ENCODE peak calls at places on chromosomes 2 and 18, in ten cellular contexts. K is T-helper 1 cell, W is ELR, N is thyroid gland, H is RKO, I is NCI-H2171, J is Ammon's horn, P is ACHN, S is D341Med, U is heart left ventricle. Y is an unnamed sample.
A peak's percentile ranks its signal among the peaks of the same experiment; 100 is the strongest.

GRCh38 chr2:221304916-221305315 is 267.2 kb downstream of the EPHA4 start:
- DNase-seq in K (no peak), W (no peak), N (peak; percentile 86), H (no peak), I (no peak), J (no peak), P (no peak), S (no peak), U (no peak), Y (no peak)

GRCh38 chr2:234840336-234840735 is 111.5 kb upstream of the SH3BP4 start:
- DNase-seq in K (no peak), W (peak; percentile 98), N (peak; percentile 52), H (peak; percentile 44), I (no peak), J (peak; percentile 13), P (peak; percentile 98), S (no peak), U (peak; percentile 46), Y (peak; percentile 88)

GRCh38 chr18:8177330-8178016 is 431.8 kb upstream of the RAB12 start:
- DNase-seq in K (no peak), W (no peak), N (peak; percentile 71), H (no peak), I (peak; percentile 48), J (no peak), P (peak; percentile 44), S (no peak), U (no peak), Y (no peak)

GRCh38 chr2:202317080-202317859 is 51.7 kb downstream of the NOP58 start:
- DNase-seq in K (no peak), W (peak; percentile 83), N (peak; percentile 72), H (no peak), I (no peak), J (peak; percentile 5), P (peak; percentile 77), S (peak; percentile 55), U (peak; percentile 82), Y (peak; percentile 26)

GRCh38 chr2:50752228-50752627 is 279.7 kb downstream of the NRXN1 start:
- DNase-seq in K (no peak), W (no peak), N (no peak), H (no peak), I (no peak), J (no peak), P (no peak), S (no peak), U (no peak), Y (no peak)

GRCh38 chr2:241851325-241852115 is 7.2 kb downstream of the PDCD1 start:
- DNase-seq in K (no peak), W (no peak), N (no peak), H (no peak), I (no peak), J (no peak), P (no peak), S (peak; percentile 24), U (no peak), Y (no peak)

GRCh38 chr18:12944724-12945123 is 3.1 kb upstream of the SEH1L start:
- DNase-seq in K (no peak), W (no peak), N (peak; percentile 81), H (no peak), I (no peak), J (peak; percentile 9), P (no peak), S (no peak), U (peak; percentile 35), Y (no peak)

GRCh38 chr18:50805732-50806131 is 14.1 kb downstream of the MRO start:
- DNase-seq in K (no peak), W (no peak), N (no peak), H (peak; percentile 47), I (no peak), J (no peak), P (no peak), S (no peak), U (no peak), Y (no peak)

GRCh38 chr2:241074065-241074818 is 27.8 kb downstream of the MTERF4 start:
- DNase-seq in K (no peak), W (no peak), N (no peak), H (no peak), I (no peak), J (no peak), P (no peak), S (no peak), U (no peak), Y (no peak)

GRCh38 chr2:131077182-131077846 is 15.9 kb downstream of the FAM168B start:
- DNase-seq in K (no peak), W (no peak), N (no peak), H (no peak), I (no peak), J (no peak), P (no peak), S (no peak), U (no peak), Y (no peak)

GRCh38 chr2:70214958-70215357 is 24.1 kb upstream of the C2orf42 start:
- DNase-seq in K (no peak), W (peak; percentile 58), N (no peak), H (no peak), I (no peak), J (no peak), P (no peak), S (no peak), U (no peak), Y (no peak)

GRCh38 chr2:45736757-45737704 is 85.6 kb downstream of the PRKCE start:
- DNase-seq in K (no peak), W (no peak), N (no peak), H (no peak), I (no peak), J (peak; percentile 30), P (no peak), S (no peak), U (no peak), Y (no peak)

GRCh38 chr2:21774691-21775090 is 650.9 kb downstream of the TDRD15 start:
- DNase-seq in K (no peak), W (no peak), N (no peak), H (no peak), I (peak; percentile 9), J (no peak), P (no peak), S (no peak), U (no peak), Y (no peak)

GRCh38 chr2:20129320-20130274 is 78.2 kb upstream of the LAPTM4A start:
- DNase-seq in K (no peak), W (no peak), N (peak; percentile 33), H (no peak), I (no peak), J (no peak), P (no peak), S (no peak), U (no peak), Y (no peak)

GRCh38 chr18:57819671-57820460 is 16.8 kb upstream of the ATP8B1 start:
- DNase-seq in K (no peak), W (peak; percentile 96), N (peak; percentile 83), H (peak; percentile 86), I (peak; percentile 32), J (no peak), P (peak; percentile 80), S (peak; percentile 51), U (peak; percentile 83), Y (peak; percentile 79)

GRCh38 chr18:49652841-49653240 is 91.0 kb downstream of the LIPG start:
- DNase-seq in K (no peak), W (no peak), N (no peak), H (no peak), I (no peak), J (no peak), P (no peak), S (no peak), U (no peak), Y (no peak)

GRCh38 chr2:135916232-135916631 is 40.0 kb upstream of the MCM6 start:
- DNase-seq in K (no peak), W (peak; percentile 57), N (no peak), H (peak; percentile 66), I (peak; percentile 18), J (peak; percentile 56), P (peak; percentile 54), S (no peak), U (no peak), Y (peak; percentile 38)

GRCh38 chr2:141610564-141610963 is 520.3 kb downstream of the LRP1B start:
- DNase-seq in K (no peak), W (no peak), N (no peak), H (no peak), I (no peak), J (no peak), P (no peak), S (no peak), U (no peak), Y (no peak)

GRCh38 chr2:88919087-88919738 is 227.7 kb downstream of the RPIA start:
- DNase-seq in K (no peak), W (peak; percentile 44), N (peak; percentile 6), H (peak; percentile 53), I (no peak), J (peak; percentile 13), P (peak; percentile 39), S (no peak), U (no peak), Y (peak; percentile 23)